ENCODE peak calls at places on chromosomes 1 and 21, in nine cellular contexts. One of them, this sample, is unnamed.

GRCh38 chr1:195899762-195900352 is 708.4 kb downstream of the KCNT2 start:
- DNase-seq in NCI-H1436 treated with DMSO at 0.1 percent for 48 hours: no peak
- DNase-seq in activated CD4-positive, CD25-positive, alpha-beta regulatory T cell treated with anti-CD3 and anti-CD28 coated beads, Interleukin-2, amount 50 U/mL, for 72 hours: no peak
- DNase-seq in NCI-H1694 treated with DMSO at 0.1 percent for 48 hours: no peak
- DNase-seq in T-helper 2 cell: no peak
- DNase-seq in stimulated activated CD8-positive, alpha-beta memory T cell treated with anti-CD3 and anti-CD28 coated beads, Interleukin-7, amount 100 ng/mL, for 1 hour: no peak
- DNase-seq in fibroblast of the conjunctiva: peak
- DNase-seq in endothelial cell of umbilical vein: no peak
- DNase-seq in naive B cell: no peak
- DNase-seq in this sample: no peak

GRCh38 chr21:44552136-44552535 is 831 bp upstream of the KRTAP10-2 start:
- DNase-seq in T-helper 2 cell: no peak
- DNase-seq in fibroblast of the conjunctiva: no peak
- DNase-seq in NCI-H1436 treated with DMSO at 0.1 percent for 48 hours: no peak
- DNase-seq in naive B cell: no peak
- DNase-seq in activated CD4-positive, CD25-positive, alpha-beta regulatory T cell treated with anti-CD3 and anti-CD28 coated beads, Interleukin-2, amount 50 U/mL, for 72 hours: peak
- DNase-seq in NCI-H1694 treated with DMSO at 0.1 percent for 48 hours: no peak
- DNase-seq in endothelial cell of umbilical vein: no peak
- DNase-seq in stimulated activated CD8-positive, alpha-beta memory T cell treated with anti-CD3 and anti-CD28 coated beads, Interleukin-7, amount 100 ng/mL, for 1 hour: no peak
- DNase-seq in this sample: no peak

GRCh38 chr1:239224100-239224499 is 162.3 kb upstream of the CHRM3 start:
- DNase-seq in activated CD4-positive, CD25-positive, alpha-beta regulatory T cell treated with anti-CD3 and anti-CD28 coated beads, Interleukin-2, amount 50 U/mL, for 72 hours: no peak
- DNase-seq in endothelial cell of umbilical vein: no peak
- DNase-seq in fibroblast of the conjunctiva: no peak
- DNase-seq in naive B cell: no peak
- DNase-seq in NCI-H1694 treated with DMSO at 0.1 percent for 48 hours: no peak
- DNase-seq in T-helper 2 cell: no peak
- DNase-seq in NCI-H1436 treated with DMSO at 0.1 percent for 48 hours: no peak
- DNase-seq in stimulated activated CD8-positive, alpha-beta memory T cell treated with anti-CD3 and anti-CD28 coated beads, Interleukin-7, amount 100 ng/mL, for 1 hour: no peak
- DNase-seq in this sample: no peak

GRCh38 chr1:12343823-12344487 is 114.1 kb downstream of the VPS13D start:
- DNase-seq in fibroblast of the conjunctiva: no peak
- DNase-seq in endothelial cell of umbilical vein: no peak
- DNase-seq in T-helper 2 cell: no peak
- DNase-seq in NCI-H1694 treated with DMSO at 0.1 percent for 48 hours: no peak
- DNase-seq in NCI-H1436 treated with DMSO at 0.1 percent for 48 hours: no peak
- DNase-seq in activated CD4-positive, CD25-positive, alpha-beta regulatory T cell treated with anti-CD3 and anti-CD28 coated beads, Interleukin-2, amount 50 U/mL, for 72 hours: no peak
- DNase-seq in naive B cell: no peak
- DNase-seq in stimulated activated CD8-positive, alpha-beta memory T cell treated with anti-CD3 and anti-CD28 coated beads, Interleukin-7, amount 100 ng/mL, for 1 hour: no peak
- DNase-seq in this sample: no peak

GRCh38 chr1:96041470-96041869 is 680.1 kb upstream of the PTBP2 start:
- DNase-seq in endothelial cell of umbilical vein: no peak
- DNase-seq in NCI-H1436 treated with DMSO at 0.1 percent for 48 hours: no peak
- DNase-seq in stimulated activated CD8-positive, alpha-beta memory T cell treated with anti-CD3 and anti-CD28 coated beads, Interleukin-7, amount 100 ng/mL, for 1 hour: no peak
- DNase-seq in T-helper 2 cell: no peak
- DNase-seq in activated CD4-positive, CD25-positive, alpha-beta regulatory T cell treated with anti-CD3 and anti-CD28 coated beads, Interleukin-2, amount 50 U/mL, for 72 hours: no peak
- DNase-seq in fibroblast of the conjunctiva: no peak
- DNase-seq in NCI-H1694 treated with DMSO at 0.1 percent for 48 hours: no peak
- DNase-seq in naive B cell: no peak
- DNase-seq in this sample: no peak

GRCh38 chr1:185316163-185317033 is 645 bp downstream of the IVNS1ABP start:
- DNase-seq in T-helper 2 cell: peak
- DNase-seq in fibroblast of the conjunctiva: peak
- DNase-seq in stimulated activated CD8-positive, alpha-beta memory T cell treated with anti-CD3 and anti-CD28 coated beads, Interleukin-7, amount 100 ng/mL, for 1 hour: peak
- DNase-seq in NCI-H1694 treated with DMSO at 0.1 percent for 48 hours: peak
- DNase-seq in naive B cell: peak
- DNase-seq in endothelial cell of umbilical vein: peak
- DNase-seq in activated CD4-positive, CD25-positive, alpha-beta regulatory T cell treated with anti-CD3 and anti-CD28 coated beads, Interleukin-2, amount 50 U/mL, for 72 hours: peak
- DNase-seq in NCI-H1436 treated with DMSO at 0.1 percent for 48 hours: no peak
- DNase-seq in this sample: peak

GRCh38 chr1:177274687-177275211 is 104.0 kb downstream of the BRINP2 start:
- DNase-seq in stimulated activated CD8-positive, alpha-beta memory T cell treated with anti-CD3 and anti-CD28 coated beads, Interleukin-7, amount 100 ng/mL, for 1 hour: no peak
- DNase-seq in fibroblast of the conjunctiva: peak
- DNase-seq in T-helper 2 cell: no peak
- DNase-seq in endothelial cell of umbilical vein: peak
- DNase-seq in naive B cell: no peak
- DNase-seq in activated CD4-positive, CD25-positive, alpha-beta regulatory T cell treated with anti-CD3 and anti-CD28 coated beads, Interleukin-2, amount 50 U/mL, for 72 hours: no peak
- DNase-seq in NCI-H1436 treated with DMSO at 0.1 percent for 48 hours: no peak
- DNase-seq in NCI-H1694 treated with DMSO at 0.1 percent for 48 hours: no peak
- DNase-seq in this sample: no peak

GRCh38 chr21:45049725-45050359 is 24.5 kb upstream of the ADARB1 start:
- DNase-seq in fibroblast of the conjunctiva: no peak
- DNase-seq in activated CD4-positive, CD25-positive, alpha-beta regulatory T cell treated with anti-CD3 and anti-CD28 coated beads, Interleukin-2, amount 50 U/mL, for 72 hours: no peak
- DNase-seq in T-helper 2 cell: no peak
- DNase-seq in NCI-H1436 treated with DMSO at 0.1 percent for 48 hours: no peak
- DNase-seq in NCI-H1694 treated with DMSO at 0.1 percent for 48 hours: no peak
- DNase-seq in naive B cell: no peak
- DNase-seq in endothelial cell of umbilical vein: no peak
- DNase-seq in stimulated activated CD8-positive, alpha-beta memory T cell treated with anti-CD3 and anti-CD28 coated beads, Interleukin-7, amount 100 ng/mL, for 1 hour: no peak
- DNase-seq in this sample: no peak

GRCh38 chr1:16178596-16179497 is 23.0 kb upstream of the EPHA2 start:
- DNase-seq in stimulated activated CD8-positive, alpha-beta memory T cell treated with anti-CD3 and anti-CD28 coated beads, Interleukin-7, amount 100 ng/mL, for 1 hour: no peak
- DNase-seq in activated CD4-positive, CD25-positive, alpha-beta regulatory T cell treated with anti-CD3 and anti-CD28 coated beads, Interleukin-2, amount 50 U/mL, for 72 hours: no peak
- DNase-seq in naive B cell: no peak
- DNase-seq in endothelial cell of umbilical vein: no peak
- DNase-seq in T-helper 2 cell: no peak
- DNase-seq in NCI-H1436 treated with DMSO at 0.1 percent for 48 hours: no peak
- DNase-seq in fibroblast of the conjunctiva: no peak
- DNase-seq in NCI-H1694 treated with DMSO at 0.1 percent for 48 hours: no peak
- DNase-seq in this sample: no peak

GRCh38 chr1:56517404-56518130 is 61.8 kb downstream of the PLPP3 start:
- DNase-seq in fibroblast of the conjunctiva: no peak
- DNase-seq in stimulated activated CD8-positive, alpha-beta memory T cell treated with anti-CD3 and anti-CD28 coated beads, Interleukin-7, amount 100 ng/mL, for 1 hour: no peak
- DNase-seq in activated CD4-positive, CD25-positive, alpha-beta regulatory T cell treated with anti-CD3 and anti-CD28 coated beads, Interleukin-2, amount 50 U/mL, for 72 hours: no peak
- DNase-seq in NCI-H1694 treated with DMSO at 0.1 percent for 48 hours: no peak
- DNase-seq in T-helper 2 cell: no peak
- DNase-seq in endothelial cell of umbilical vein: no peak
- DNase-seq in naive B cell: no peak
- DNase-seq in NCI-H1436 treated with DMSO at 0.1 percent for 48 hours: no peak
- DNase-seq in this sample: no peak

GRCh38 chr1:51941528-51941927 is 49.0 kb downstream of the RAB3B start:
- DNase-seq in T-helper 2 cell: no peak
- DNase-seq in NCI-H1694 treated with DMSO at 0.1 percent for 48 hours: no peak
- DNase-seq in fibroblast of the conjunctiva: no peak
- DNase-seq in endothelial cell of umbilical vein: no peak
- DNase-seq in stimulated activated CD8-positive, alpha-beta memory T cell treated with anti-CD3 and anti-CD28 coated beads, Interleukin-7, amount 100 ng/mL, for 1 hour: no peak
- DNase-seq in NCI-H1436 treated with DMSO at 0.1 percent for 48 hours: no peak
- DNase-seq in activated CD4-positive, CD25-positive, alpha-beta regulatory T cell treated with anti-CD3 and anti-CD28 coated beads, Interleukin-2, amount 50 U/mL, for 72 hours: no peak
- DNase-seq in naive B cell: no peak
- DNase-seq in this sample: no peak

GRCh38 chr21:44299458-44300261 is at the start of gene PFKL:
- DNase-seq in fibroblast of the conjunctiva: peak
- DNase-seq in naive B cell: peak
- DNase-seq in endothelial cell of umbilical vein: peak
- DNase-seq in NCI-H1694 treated with DMSO at 0.1 percent for 48 hours: no peak
- DNase-seq in activated CD4-positive, CD25-positive, alpha-beta regulatory T cell treated with anti-CD3 and anti-CD28 coated beads, Interleukin-2, amount 50 U/mL, for 72 hours: peak
- DNase-seq in stimulated activated CD8-positive, alpha-beta memory T cell treated with anti-CD3 and anti-CD28 coated beads, Interleukin-7, amount 100 ng/mL, for 1 hour: peak
- DNase-seq in T-helper 2 cell: peak
- DNase-seq in NCI-H1436 treated with DMSO at 0.1 percent for 48 hours: no peak
- DNase-seq in this sample: peak

GRCh38 chr1:193593355-193593874 is 407.0 kb upstream of the B3GALT2 start:
- DNase-seq in NCI-H1694 treated with DMSO at 0.1 percent for 48 hours: no peak
- DNase-seq in stimulated activated CD8-positive, alpha-beta memory T cell treated with anti-CD3 and anti-CD28 coated beads, Interleukin-7, amount 100 ng/mL, for 1 hour: no peak
- DNase-seq in endothelial cell of umbilical vein: no peak
- DNase-seq in naive B cell: no peak
- DNase-seq in T-helper 2 cell: no peak
- DNase-seq in fibroblast of the conjunctiva: no peak
- DNase-seq in NCI-H1436 treated with DMSO at 0.1 percent for 48 hours: no peak
- DNase-seq in activated CD4-positive, CD25-positive, alpha-beta regulatory T cell treated with anti-CD3 and anti-CD28 coated beads, Interleukin-2, amount 50 U/mL, for 72 hours: no peak
- DNase-seq in this sample: no peak

GRCh38 chr1:225974454-225974853 is 24.7 kb downstream of the SDE2 start:
- DNase-seq in NCI-H1694 treated with DMSO at 0.1 percent for 48 hours: no peak
- DNase-seq in activated CD4-positive, CD25-positive, alpha-beta regulatory T cell treated with anti-CD3 and anti-CD28 coated beads, Interleukin-2, amount 50 U/mL, for 72 hours: no peak
- DNase-seq in endothelial cell of umbilical vein: no peak
- DNase-seq in stimulated activated CD8-positive, alpha-beta memory T cell treated with anti-CD3 and anti-CD28 coated beads, Interleukin-7, amount 100 ng/mL, for 1 hour: no peak
- DNase-seq in fibroblast of the conjunctiva: no peak
- DNase-seq in naive B cell: no peak
- DNase-seq in T-helper 2 cell: no peak
- DNase-seq in NCI-H1436 treated with DMSO at 0.1 percent for 48 hours: no peak
- DNase-seq in this sample: no peak

GRCh38 chr1:234250747-234251146 is 122.5 kb upstream of the COA6 start:
- DNase-seq in endothelial cell of umbilical vein: no peak
- DNase-seq in fibroblast of the conjunctiva: no peak
- DNase-seq in NCI-H1694 treated with DMSO at 0.1 percent for 48 hours: no peak
- DNase-seq in stimulated activated CD8-positive, alpha-beta memory T cell treated with anti-CD3 and anti-CD28 coated beads, Interleukin-7, amount 100 ng/mL, for 1 hour: no peak
- DNase-seq in naive B cell: no peak
- DNase-seq in T-helper 2 cell: no peak
- DNase-seq in NCI-H1436 treated with DMSO at 0.1 percent for 48 hours: no peak
- DNase-seq in activated CD4-positive, CD25-positive, alpha-beta regulatory T cell treated with anti-CD3 and anti-CD28 coated beads, Interleukin-2, amount 50 U/mL, for 72 hours: no peak
- DNase-seq in this sample: no peak

GRCh38 chr1:202241376-202242079 is 47.9 kb downstream of the LGR6 start:
- DNase-seq in activated CD4-positive, CD25-positive, alpha-beta regulatory T cell treated with anti-CD3 and anti-CD28 coated beads, Interleukin-2, amount 50 U/mL, for 72 hours: no peak
- DNase-seq in NCI-H1436 treated with DMSO at 0.1 percent for 48 hours: no peak
- DNase-seq in T-helper 2 cell: no peak
- DNase-seq in stimulated activated CD8-positive, alpha-beta memory T cell treated with anti-CD3 and anti-CD28 coated beads, Interleukin-7, amount 100 ng/mL, for 1 hour: no peak
- DNase-seq in NCI-H1694 treated with DMSO at 0.1 percent for 48 hours: no peak
- DNase-seq in naive B cell: no peak
- DNase-seq in endothelial cell of umbilical vein: no peak
- DNase-seq in fibroblast of the conjunctiva: no peak
- DNase-seq in this sample: no peak

GRCh38 chr1:58782308-58783089 is 1.3 kb downstream of the JUN start:
- DNase-seq in T-helper 2 cell: peak
- DNase-seq in fibroblast of the conjunctiva: no peak
- DNase-seq in stimulated activated CD8-positive, alpha-beta memory T cell treated with anti-CD3 and anti-CD28 coated beads, Interleukin-7, amount 100 ng/mL, for 1 hour: peak
- DNase-seq in NCI-H1694 treated with DMSO at 0.1 percent for 48 hours: peak
- DNase-seq in activated CD4-positive, CD25-positive, alpha-beta regulatory T cell treated with anti-CD3 and anti-CD28 coated beads, Interleukin-2, amount 50 U/mL, for 72 hours: peak
- DNase-seq in NCI-H1436 treated with DMSO at 0.1 percent for 48 hours: no peak
- DNase-seq in endothelial cell of umbilical vein: peak
- DNase-seq in naive B cell: peak
- DNase-seq in this sample: peak

GRCh38 chr1:245092638-245092976 is 62.2 kb upstream of the KIF26B start:
- DNase-seq in NCI-H1694 treated with DMSO at 0.1 percent for 48 hours: no peak
- DNase-seq in activated CD4-positive, CD25-positive, alpha-beta regulatory T cell treated with anti-CD3 and anti-CD28 coated beads, Interleukin-2, amount 50 U/mL, for 72 hours: no peak
- DNase-seq in fibroblast of the conjunctiva: no peak
- DNase-seq in naive B cell: no peak
- DNase-seq in T-helper 2 cell: no peak
- DNase-seq in stimulated activated CD8-positive, alpha-beta memory T cell treated with anti-CD3 and anti-CD28 coated beads, Interleukin-7, amount 100 ng/mL, for 1 hour: no peak
- DNase-seq in endothelial cell of umbilical vein: peak
- DNase-seq in NCI-H1436 treated with DMSO at 0.1 percent for 48 hours: no peak
- DNase-seq in this sample: no peak

GRCh38 chr21:33684923-33685560 is 42.7 kb downstream of the ITSN1 start:
- DNase-seq in endothelial cell of umbilical vein: peak
- DNase-seq in activated CD4-positive, CD25-positive, alpha-beta regulatory T cell treated with anti-CD3 and anti-CD28 coated beads, Interleukin-2, amount 50 U/mL, for 72 hours: no peak
- DNase-seq in stimulated activated CD8-positive, alpha-beta memory T cell treated with anti-CD3 and anti-CD28 coated beads, Interleukin-7, amount 100 ng/mL, for 1 hour: no peak
- DNase-seq in fibroblast of the conjunctiva: no peak
- DNase-seq in NCI-H1694 treated with DMSO at 0.1 percent for 48 hours: no peak
- DNase-seq in naive B cell: no peak
- DNase-seq in T-helper 2 cell: no peak
- DNase-seq in NCI-H1436 treated with DMSO at 0.1 percent for 48 hours: no peak
- DNase-seq in this sample: no peak

GRCh38 chr1:26378088-26378878 is 5.7 kb upstream of the ZNF683 start:
- DNase-seq in stimulated activated CD8-positive, alpha-beta memory T cell treated with anti-CD3 and anti-CD28 coated beads, Interleukin-7, amount 100 ng/mL, for 1 hour: peak
- DNase-seq in T-helper 2 cell: peak
- DNase-seq in NCI-H1436 treated with DMSO at 0.1 percent for 48 hours: no peak
- DNase-seq in fibroblast of the conjunctiva: peak
- DNase-seq in endothelial cell of umbilical vein: peak
- DNase-seq in naive B cell: peak
- DNase-seq in activated CD4-positive, CD25-positive, alpha-beta regulatory T cell treated with anti-CD3 and anti-CD28 coated beads, Interleukin-2, amount 50 U/mL, for 72 hours: peak
- DNase-seq in NCI-H1694 treated with DMSO at 0.1 percent for 48 hours: no peak
- DNase-seq in this sample: peak

GRCh38 chr1:3077561-3077960 is 8.6 kb downstream of the PRDM16 start:
- DNase-seq in endothelial cell of umbilical vein: no peak
- DNase-seq in activated CD4-positive, CD25-positive, alpha-beta regulatory T cell treated with anti-CD3 and anti-CD28 coated beads, Interleukin-2, amount 50 U/mL, for 72 hours: no peak
- DNase-seq in NCI-H1694 treated with DMSO at 0.1 percent for 48 hours: no peak
- DNase-seq in T-helper 2 cell: no peak
- DNase-seq in fibroblast of the conjunctiva: no peak
- DNase-seq in stimulated activated CD8-positive, alpha-beta memory T cell treated with anti-CD3 and anti-CD28 coated beads, Interleukin-7, amount 100 ng/mL, for 1 hour: no peak
- DNase-seq in NCI-H1436 treated with DMSO at 0.1 percent for 48 hours: no peak
- DNase-seq in naive B cell: no peak
- DNase-seq in this sample: no peak

GRCh38 chr1:104132386-104132973 is 382.8 kb downstream of the AMY1C start:
- DNase-seq in NCI-H1694 treated with DMSO at 0.1 percent for 48 hours: peak
- DNase-seq in activated CD4-positive, CD25-positive, alpha-beta regulatory T cell treated with anti-CD3 and anti-CD28 coated beads, Interleukin-2, amount 50 U/mL, for 72 hours: no peak
- DNase-seq in NCI-H1436 treated with DMSO at 0.1 percent for 48 hours: no peak
- DNase-seq in fibroblast of the conjunctiva: no peak
- DNase-seq in stimulated activated CD8-positive, alpha-beta memory T cell treated with anti-CD3 and anti-CD28 coated beads, Interleukin-7, amount 100 ng/mL, for 1 hour: no peak
- DNase-seq in T-helper 2 cell: no peak
- DNase-seq in naive B cell: no peak
- DNase-seq in endothelial cell of umbilical vein: no peak
- DNase-seq in this sample: no peak

GRCh38 chr1:212118167-212118871 is 82.8 kb downstream of the DTL start:
- DNase-seq in stimulated activated CD8-positive, alpha-beta memory T cell treated with anti-CD3 and anti-CD28 coated beads, Interleukin-7, amount 100 ng/mL, for 1 hour: no peak
- DNase-seq in NCI-H1436 treated with DMSO at 0.1 percent for 48 hours: no peak
- DNase-seq in fibroblast of the conjunctiva: no peak
- DNase-seq in T-helper 2 cell: no peak
- DNase-seq in naive B cell: no peak
- DNase-seq in endothelial cell of umbilical vein: peak
- DNase-seq in NCI-H1694 treated with DMSO at 0.1 percent for 48 hours: no peak
- DNase-seq in activated CD4-positive, CD25-positive, alpha-beta regulatory T cell treated with anti-CD3 and anti-CD28 coated beads, Interleukin-2, amount 50 U/mL, for 72 hours: no peak
- DNase-seq in this sample: no peak

GRCh38 chr1:42210421-42211133 is 46.0 kb upstream of the GUCA2A start:
- DNase-seq in stimulated activated CD8-positive, alpha-beta memory T cell treated with anti-CD3 and anti-CD28 coated beads, Interleukin-7, amount 100 ng/mL, for 1 hour: no peak
- DNase-seq in NCI-H1436 treated with DMSO at 0.1 percent for 48 hours: no peak
- DNase-seq in endothelial cell of umbilical vein: no peak
- DNase-seq in naive B cell: no peak
- DNase-seq in activated CD4-positive, CD25-positive, alpha-beta regulatory T cell treated with anti-CD3 and anti-CD28 coated beads, Interleukin-2, amount 50 U/mL, for 72 hours: no peak
- DNase-seq in fibroblast of the conjunctiva: no peak
- DNase-seq in T-helper 2 cell: no peak
- DNase-seq in NCI-H1694 treated with DMSO at 0.1 percent for 48 hours: no peak
- DNase-seq in this sample: no peak

GRCh38 chr1:58249729-58250586 is 296.6 kb downstream of the OMA1 start:
- DNase-seq in NCI-H1436 treated with DMSO at 0.1 percent for 48 hours: no peak
- DNase-seq in stimulated activated CD8-positive, alpha-beta memory T cell treated with anti-CD3 and anti-CD28 coated beads, Interleukin-7, amount 100 ng/mL, for 1 hour: no peak
- DNase-seq in NCI-H1694 treated with DMSO at 0.1 percent for 48 hours: peak
- DNase-seq in T-helper 2 cell: no peak
- DNase-seq in activated CD4-positive, CD25-positive, alpha-beta regulatory T cell treated with anti-CD3 and anti-CD28 coated beads, Interleukin-2, amount 50 U/mL, for 72 hours: no peak
- DNase-seq in naive B cell: no peak
- DNase-seq in fibroblast of the conjunctiva: no peak
- DNase-seq in endothelial cell of umbilical vein: peak
- DNase-seq in this sample: no peak

This sample was measured in activated CD4-positive, alpha-beta T cell treated with anti-CD3 and anti-CD28 coated beads, Interleukin-2, amount 50 U/mL, for 4 hours.